ENCODE peak calls at places on chromosomes 6 and 20, in six cellular contexts. One of them, this sample, is unnamed.

GRCh38 chr6:107578642-107579332 is 88.9 kb downstream of the SOBP start:
- DNase-seq in mesenchymal stem cell: no peak
- DNase-seq in fibroblast of mammary gland: no peak
- DNase-seq in nephron progenitor cell: no peak
- DNase-seq in GM10248: no peak
- DNase-seq in HTR-8/SVneo: no peak
- DNase-seq in this sample: no peak

GRCh38 chr6:156413156-156413555 is 364.0 kb upstream of the ARID1B start:
- DNase-seq in mesenchymal stem cell: no peak
- DNase-seq in fibroblast of mammary gland: no peak
- DNase-seq in nephron progenitor cell: no peak
- DNase-seq in GM10248: no peak
- DNase-seq in HTR-8/SVneo: no peak
- DNase-seq in this sample: no peak

GRCh38 chr6:144217264-144217663 is 66.9 kb downstream of the STX11 start:
- DNase-seq in mesenchymal stem cell: peak; percentile 80
- DNase-seq in fibroblast of mammary gland: peak; percentile 27
- DNase-seq in nephron progenitor cell: no peak
- DNase-seq in GM10248: no peak
- DNase-seq in HTR-8/SVneo: no peak
- DNase-seq in this sample: no peak

GRCh38 chr6:156618600-156619205 is 158.5 kb upstream of the ARID1B start:
- DNase-seq in mesenchymal stem cell: no peak
- DNase-seq in fibroblast of mammary gland: no peak
- DNase-seq in nephron progenitor cell: peak; percentile 40
- DNase-seq in GM10248: no peak
- DNase-seq in HTR-8/SVneo: no peak
- DNase-seq in this sample: no peak

GRCh38 chr6:74851598-74851997 is 354.3 kb downstream of the COL12A1 start:
- DNase-seq in mesenchymal stem cell: peak; percentile 82
- DNase-seq in fibroblast of mammary gland: peak; percentile 81
- DNase-seq in nephron progenitor cell: no peak
- DNase-seq in GM10248: no peak
- DNase-seq in HTR-8/SVneo: no peak
- DNase-seq in this sample: peak; percentile 32

GRCh38 chr20:20955837-20956236 is 150.3 kb downstream of the LINC00237 start:
- DNase-seq in mesenchymal stem cell: no peak
- DNase-seq in fibroblast of mammary gland: no peak
- DNase-seq in nephron progenitor cell: no peak
- DNase-seq in GM10248: no peak
- DNase-seq in HTR-8/SVneo: no peak
- DNase-seq in this sample: no peak

GRCh38 chr6:3410385-3411360 is 46.2 kb downstream of the SLC22A23 start:
- DNase-seq in mesenchymal stem cell: peak; percentile 60
- DNase-seq in fibroblast of mammary gland: peak; percentile 71
- DNase-seq in nephron progenitor cell: peak; percentile 75
- DNase-seq in GM10248: peak; percentile 67
- DNase-seq in HTR-8/SVneo: peak; percentile 75
- DNase-seq in this sample: no peak

GRCh38 chr20:64109390-64109747 is 2.0 kb upstream of the NPBWR2 start:
- DNase-seq in mesenchymal stem cell: no peak
- DNase-seq in fibroblast of mammary gland: no peak
- DNase-seq in nephron progenitor cell: no peak
- DNase-seq in GM10248: no peak
- DNase-seq in HTR-8/SVneo: no peak
- DNase-seq in this sample: no peak

GRCh38 chr6:56637640-56638039 is 5.0 kb downstream of the DST start:
- DNase-seq in mesenchymal stem cell: peak; percentile 72
- DNase-seq in fibroblast of mammary gland: peak; percentile 81
- DNase-seq in nephron progenitor cell: no peak
- DNase-seq in GM10248: peak; percentile 18
- DNase-seq in HTR-8/SVneo: peak; percentile 59
- DNase-seq in this sample: no peak

GRCh38 chr6:135675026-135675425 is 176.5 kb upstream of the PDE7B start:
- DNase-seq in mesenchymal stem cell: no peak
- DNase-seq in fibroblast of mammary gland: peak; percentile 23
- DNase-seq in nephron progenitor cell: no peak
- DNase-seq in GM10248: no peak
- DNase-seq in HTR-8/SVneo: no peak
- DNase-seq in this sample: no peak

GRCh38 chr6:149453597-149454340 is 31.0 kb downstream of the ZC3H12D start:
- DNase-seq in mesenchymal stem cell: no peak
- DNase-seq in fibroblast of mammary gland: no peak
- DNase-seq in nephron progenitor cell: no peak
- DNase-seq in GM10248: no peak
- DNase-seq in HTR-8/SVneo: no peak
- DNase-seq in this sample: no peak

GRCh38 chr6:152170313-152170701 is 362.8 kb downstream of the ESR1 start:
- DNase-seq in mesenchymal stem cell: no peak
- DNase-seq in fibroblast of mammary gland: no peak
- DNase-seq in nephron progenitor cell: no peak
- DNase-seq in GM10248: no peak
- DNase-seq in HTR-8/SVneo: no peak
- DNase-seq in this sample: no peak

GRCh38 chr6:158231551-158232444 is 63.6 kb downstream of the GTF2H5 start:
- DNase-seq in mesenchymal stem cell: peak; percentile 75
- DNase-seq in fibroblast of mammary gland: no peak
- DNase-seq in nephron progenitor cell: peak; percentile 85
- DNase-seq in GM10248: peak; percentile 92
- DNase-seq in HTR-8/SVneo: peak; percentile 67
- DNase-seq in this sample: no peak

This sample was measured in BJ.